ENCODE peak calls at places on chromosomes 5 and 9, in five cellular contexts. F is A549, W is HepG2, B is GM12878, U is K562. E is an unnamed sample.

GRCh38 chr9:3646226-3646625 is 120.4 kb upstream of the RFX3 start:
- DNase-seq in F (no peak), W (no peak), B (no peak), U (no peak), E (no peak)

GRCh38 chr9:133953976-133954709 is 38.0 kb downstream of the VAV2 start:
- DNase-seq in F (no peak), W (no peak), B (peak), U (no peak), E (no peak)

GRCh38 chr5:38666668-38667498 is 110.4 kb upstream of the LIFR start:
- DNase-seq in F (peak), W (peak), B (no peak), U (peak), E (no peak)

GRCh38 chr9:1057910-1058309 is 7.8 kb downstream of the DMRT2 start:
- DNase-seq in F (no peak), W (no peak), B (no peak), U (no peak), E (no peak)

GRCh38 chr9:1910269-1910811 is 104.8 kb upstream of the SMARCA2 start:
- DNase-seq in F (no peak), W (no peak), B (no peak), U (no peak), E (no peak)

GRCh38 chr5:96324708-96325107 is 108.3 kb downstream of the PCSK1 start:
- DNase-seq in F (peak), W (peak), B (no peak), U (no peak), E (no peak)

GRCh38 chr5:127358782-127359181 is 68.2 kb downstream of the MEGF10 start:
- DNase-seq in F (no peak), W (no peak), B (no peak), U (no peak), E (no peak)

GRCh38 chr5:961002-961710 is 47.4 kb upstream of the NKD2 start:
- DNase-seq in F (no peak), W (no peak), B (no peak), U (no peak), E (no peak)

GRCh38 chr9:37618817-37619216 is 26.4 kb upstream of the TOMM5 start:
- DNase-seq in F (no peak), W (no peak), B (no peak), U (no peak), E (no peak)

GRCh38 chr9:129568560-129569505 is 52.1 kb downstream of the C9orf50 start:
- DNase-seq in F (peak), W (peak), B (no peak), U (peak), E (peak)

GRCh38 chr5:68215888-68216736 is 556 bp downstream of the PIK3R1 start:
- DNase-seq in F (peak), W (peak), B (no peak), U (peak), E (no peak)

GRCh38 chr5:142199388-142199787 is 90.8 kb downstream of the NDFIP1 start:
- DNase-seq in F (no peak), W (no peak), B (no peak), U (no peak), E (no peak)

GRCh38 chr5:2134543-2135299 is 252.0 kb upstream of the IRX4 start:
- DNase-seq in F (no peak), W (peak), B (no peak), U (no peak), E (no peak)

GRCh38 chr5:33753704-33754103 is 138.1 kb downstream of the ADAMTS12 start:
- DNase-seq in F (no peak), W (no peak), B (no peak), U (no peak), E (no peak)

GRCh38 chr9:86353591-86354047 is 591 bp downstream of the TUT7 start:
- DNase-seq in F (peak), W (peak), B (no peak), U (no peak), E (no peak)

GRCh38 chr5:100889165-100889564 is 13.9 kb downstream of the ST8SIA4 start:
- DNase-seq in F (no peak), W (no peak), B (no peak), U (no peak), E (no peak)

GRCh38 chr5:1252681-1253080 is 27.5 kb downstream of the SLC6A18 start:
- DNase-seq in F (no peak), W (no peak), B (no peak), U (no peak), E (no peak)

GRCh38 chr5:67636091-67636490 is 439.5 kb upstream of the CD180 start:
- DNase-seq in F (no peak), W (no peak), B (no peak), U (no peak), E (no peak)

GRCh38 chr9:24011206-24011605 is 185.2 kb upstream of the ELAVL2 start:
- DNase-seq in F (no peak), W (no peak), B (no peak), U (no peak), E (no peak)

GRCh38 chr5:40600383-40600782 is 79.3 kb upstream of the PTGER4 start:
- DNase-seq in F (no peak), W (no peak), B (no peak), U (no peak), E (no peak)

GRCh38 chr5:124274949-124275348 is 471.5 kb downstream of the ZNF608 start:
- DNase-seq in F (no peak), W (no peak), B (no peak), U (no peak), E (no peak)

GRCh38 chr5:57174128-57174849 is 430 bp downstream of the GPBP1 start:
- DNase-seq in F (no peak), W (no peak), B (no peak), U (no peak), E (no peak)

GRCh38 chr9:437066-438015 is 222.7 kb downstream of the DOCK8 start:
- DNase-seq in F (no peak), W (no peak), B (no peak), U (no peak), E (no peak)

GRCh38 chr5:181241393-181241975 is 2.2 kb downstream of the RACK1 start:
- DNase-seq in F (no peak), W (peak), B (no peak), U (no peak), E (no peak)

GRCh38 chr9:120715331-120715924 is 1.2 kb upstream of the MEGF9 start:
- DNase-seq in F (peak), W (no peak), B (no peak), U (no peak), E (peak)

GRCh38 chr5:43294226-43294625 is 19.0 kb downstream of the HMGCS1 start:
- DNase-seq in F (no peak), W (no peak), B (no peak), U (no peak), E (no peak)

GRCh38 chr5:43315262-43315661 is 2.0 kb upstream of the HMGCS1 start:
- DNase-seq in F (peak), W (no peak), B (no peak), U (no peak), E (no peak)

GRCh38 chr5:139038618-139039305 is 159.4 kb downstream of the SIL1 start:
- DNase-seq in F (peak), W (peak), B (no peak), U (no peak), E (peak)

GRCh38 chr9:108844856-108845255 is 10.9 kb downstream of the ACTL7B start:
- DNase-seq in F (no peak), W (no peak), B (no peak), U (no peak), E (no peak)

GRCh38 chr5:111398013-111398412 is 114.3 kb downstream of the STARD4 start:
- DNase-seq in F (no peak), W (no peak), B (no peak), U (no peak), E (no peak)

GRCh38 chr5:146667633-146668032 is 151.6 kb upstream of the GPR151 start:
- DNase-seq in F (no peak), W (no peak), B (no peak), U (no peak), E (no peak)

GRCh38 chr5:133602829-133603380 is 9.4 kb downstream of the FSTL4 start:
- DNase-seq in F (no peak), W (no peak), B (no peak), U (no peak), E (no peak)

GRCh38 chr5:142720561-142721275 is 34.8 kb upstream of the FGF1 start:
- DNase-seq in F (no peak), W (peak), B (no peak), U (no peak), E (no peak)

GRCh38 chr5:95848701-95849100 is 26.2 kb upstream of the GLRX start:
- DNase-seq in F (no peak), W (no peak), B (no peak), U (no peak), E (no peak)

DNA sequence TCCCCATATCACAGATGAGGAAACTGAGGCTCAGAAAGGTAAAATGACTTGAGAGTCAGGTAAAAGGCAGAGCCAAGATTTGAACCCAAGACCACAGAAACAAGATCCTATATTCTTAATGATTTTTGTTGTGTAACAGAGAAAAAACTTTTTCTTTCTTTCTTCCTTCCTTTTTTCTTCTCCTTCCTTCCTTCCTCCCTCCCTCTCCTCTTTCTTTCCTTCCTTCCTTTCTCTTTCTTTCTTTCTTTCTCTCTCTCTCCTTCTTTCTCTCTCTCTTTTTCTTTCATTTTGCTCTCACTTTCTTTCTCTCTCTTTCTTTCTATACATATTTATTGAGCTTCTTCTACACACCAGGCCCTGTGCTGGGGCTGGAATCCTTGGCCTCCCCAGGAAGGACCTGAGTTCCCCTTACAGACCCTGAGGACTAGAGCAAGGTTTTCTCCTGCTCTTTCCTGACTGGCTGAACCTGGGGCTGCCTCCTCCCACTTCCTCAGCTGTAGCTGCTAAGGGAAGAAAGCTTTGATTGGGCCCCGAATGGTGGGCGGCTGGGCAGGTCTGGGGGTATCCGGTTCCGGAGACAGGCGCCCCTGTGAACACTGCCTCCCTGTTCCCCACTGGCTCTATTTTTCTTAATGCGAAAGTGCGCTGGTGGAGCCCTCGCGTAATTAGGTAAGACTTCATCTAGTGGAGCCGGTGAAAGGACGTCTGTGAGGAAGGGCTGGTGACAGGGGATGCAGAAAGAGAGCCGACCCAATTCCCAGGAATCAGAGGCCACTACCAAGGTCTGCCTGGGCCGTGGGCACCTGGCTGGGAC is 27.4 kb upstream of the KIF12 start:
- DNase-seq in F (no peak), W (no peak), B (no peak), U (no peak), E (no peak)
- TF ChIP-seq KDM1A in F (no peak), W (no peak), B (no peak), U (no peak), E (no peak)

GRCh38 chr9:131635285-131635684 is 90.0 kb downstream of the PRRT1B start:
- DNase-seq in F (peak), W (peak), B (no peak), U (peak), E (peak)
- TF ChIP-seq KDM1A in F (no peak), W (no peak), B (no peak), U (no peak), E (no peak)

DNA sequence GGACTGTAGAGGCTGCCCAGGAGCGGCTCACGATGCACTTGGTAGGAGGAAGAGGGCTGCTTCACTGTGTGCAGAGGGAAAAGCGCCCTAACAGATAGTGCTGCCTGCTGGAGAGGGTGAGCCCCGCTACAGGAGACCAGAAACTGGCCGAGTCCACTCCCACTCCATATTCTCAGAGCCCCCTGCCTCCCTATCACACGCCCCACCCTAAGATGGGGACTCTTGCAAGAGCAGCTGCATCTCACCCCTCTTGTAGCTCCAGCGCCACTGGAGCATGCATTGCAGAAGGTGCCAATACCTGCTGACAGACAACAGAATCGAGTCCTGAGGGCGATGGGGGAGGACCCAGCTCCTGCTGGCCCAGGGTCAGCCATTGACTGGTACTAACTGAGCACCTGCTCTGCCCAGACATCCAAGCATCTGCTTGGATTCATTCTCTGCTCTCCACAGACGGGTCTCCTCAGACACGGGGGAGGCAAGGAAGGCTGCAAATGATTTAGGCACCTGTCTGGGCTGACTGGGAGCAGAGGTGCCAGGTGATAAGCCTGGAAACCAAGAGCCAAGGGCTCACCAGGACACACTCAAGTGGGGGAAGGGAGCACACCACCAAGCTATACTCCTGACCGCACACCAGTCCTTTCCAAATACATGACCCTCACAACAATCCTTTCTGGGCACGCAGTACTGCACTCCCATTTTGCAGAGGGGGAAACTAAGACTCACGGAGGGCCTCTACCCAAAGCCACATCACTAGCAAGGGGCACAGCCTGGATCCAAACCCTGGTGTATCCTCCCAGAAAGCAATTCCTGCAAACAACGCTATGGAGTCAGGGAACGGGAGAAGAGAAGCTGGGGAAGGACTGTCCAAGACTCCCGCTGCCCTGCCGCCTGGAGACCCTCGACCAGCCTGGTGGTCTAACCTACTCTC is 1.6 kb downstream of the BICD2 start:
- DNase-seq in F (no peak), W (no peak), B (no peak), U (no peak), E (no peak)
- TF ChIP-seq KDM1A in F (no peak), W (no peak), B (no peak), U (no peak), E (no peak)

GRCh38 chr9:81052846-81053245 is 636.5 kb downstream of the TLE1 start:
- DNase-seq in F (no peak), W (no peak), B (no peak), U (no peak), E (no peak)
- TF ChIP-seq KDM1A in F (no peak), W (no peak), B (no peak), U (no peak), E (no peak)

GRCh38 chr5:93164690-93165089 is 416.3 kb downstream of the NR2F1-AS1 start:
- DNase-seq in F (peak), W (no peak), B (no peak), U (no peak), E (no peak)

GRCh38 chr5:93163010-93163663 is 417.9 kb downstream of the NR2F1-AS1 start:
- DNase-seq in F (no peak), W (no peak), B (no peak), U (no peak), E (no peak)

GRCh38 chr5:93165559-93165958 is 415.5 kb downstream of the NR2F1-AS1 start:
- DNase-seq in F (no peak), W (no peak), B (no peak), U (no peak), E (no peak)

GRCh38 chr5:93158841-93159240 is 422.2 kb downstream of the NR2F1-AS1 start:
- DNase-seq in F (no peak), W (no peak), B (no peak), U (no peak), E (no peak)

DNA sequence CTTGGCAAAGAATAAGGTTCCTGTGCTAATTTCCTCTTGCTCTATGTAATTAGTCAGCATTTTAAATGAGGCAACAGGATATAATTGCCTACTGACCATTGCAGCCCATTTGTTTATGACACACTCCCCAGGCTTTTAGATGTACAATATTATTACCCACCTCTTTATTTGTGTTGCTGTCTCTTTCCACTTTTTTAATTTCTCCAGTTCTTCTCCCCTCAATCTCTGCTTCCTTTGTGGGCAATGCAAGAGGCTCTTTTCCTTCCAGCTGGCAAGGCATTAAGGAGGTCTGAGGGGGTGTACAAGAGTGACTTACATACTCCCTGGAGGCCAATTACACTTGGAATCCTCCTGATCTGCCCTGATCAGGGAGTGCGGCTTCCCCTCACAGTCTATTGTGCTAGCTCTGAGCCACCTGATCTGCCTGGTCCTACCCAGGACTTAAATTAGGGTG is 418.8 kb downstream of the NR2F1-AS1 start:
- DNase-seq in F (no peak), W (no peak), B (no peak), U (no peak), E (no peak)
- TF ChIP-seq KDM1A in F (no peak), W (no peak), B (no peak), U (no peak), E (no peak)

DNA sequence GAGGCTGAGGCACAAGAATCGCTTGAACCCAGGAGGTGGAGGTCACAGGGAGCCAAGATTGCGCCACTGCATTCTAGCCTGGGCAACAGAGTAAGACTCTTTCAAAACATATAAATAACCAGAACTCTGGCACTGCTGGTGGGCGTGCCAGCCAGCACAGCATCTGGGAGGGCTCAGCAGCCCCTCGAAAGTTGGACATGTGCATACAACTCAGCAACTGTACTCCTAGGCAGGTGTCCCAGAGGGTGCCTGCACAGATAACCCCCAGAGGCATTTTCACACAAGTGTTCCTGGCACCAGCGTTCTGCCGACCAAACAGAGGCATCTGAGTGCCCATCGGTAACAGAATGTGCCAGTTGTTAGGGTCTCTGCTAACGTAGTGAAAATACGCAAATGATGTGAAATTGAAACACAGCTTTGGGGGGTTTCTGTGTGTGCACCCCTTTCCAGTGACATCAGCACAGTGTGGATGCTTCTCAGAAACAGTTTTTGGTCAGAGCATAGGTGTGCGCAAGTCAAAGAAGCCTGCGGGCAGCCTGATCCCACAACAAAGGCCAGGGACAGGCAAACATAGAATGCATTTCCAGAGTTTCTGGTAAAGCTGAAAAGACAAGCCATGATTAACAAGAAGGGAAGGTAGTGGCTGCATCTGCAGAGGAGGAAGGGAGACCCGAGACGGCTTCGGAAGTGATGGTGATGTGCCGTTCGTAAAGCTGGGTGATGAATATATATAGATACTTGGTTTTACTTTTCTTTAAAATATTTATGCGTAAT is 190.2 kb downstream of the CACNA1B start:
- DNase-seq in F (no peak), W (no peak), B (no peak), U (no peak), E (no peak)
- TF ChIP-seq KDM1A in F (no peak), W (no peak), B (no peak), U (no peak), E (no peak)

GRCh38 chr9:76298497-76299144 is 95.6 kb downstream of the RFK start:
- DNase-seq in F (no peak), W (no peak), B (no peak), U (no peak), E (no peak)
- TF ChIP-seq KDM1A in F (no peak), W (no peak), B (no peak), U (no peak), E (no peak)

DNA sequence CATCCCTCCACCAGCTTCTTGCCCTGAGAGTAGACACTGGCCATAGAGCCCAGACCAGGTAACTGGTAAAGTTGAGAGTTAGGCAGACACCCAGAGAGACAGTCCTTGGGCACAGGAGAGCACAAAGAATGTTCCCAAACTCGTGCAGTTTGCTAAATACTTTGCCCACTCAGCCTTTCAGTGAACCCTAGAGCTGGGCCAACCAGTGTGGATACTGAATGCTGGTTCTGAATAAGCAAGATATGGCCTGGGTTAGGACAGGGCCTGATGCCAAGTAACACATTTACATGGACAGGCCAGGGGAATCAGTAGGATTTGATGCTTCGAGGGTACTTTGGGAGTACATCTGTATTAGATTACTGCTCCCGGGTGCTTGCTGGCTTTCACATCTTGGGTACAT is 185.4 kb downstream of the SH3GL2 start:
- DNase-seq in F (no peak), W (no peak), B (no peak), U (no peak), E (no peak)
- TF ChIP-seq KDM1A in F (no peak), W (no peak), B (no peak), U (no peak), E (no peak)

GRCh38 chr9:38619556-38620447 is 594 bp downstream of the ANKRD18A start:
- DNase-seq in F (no peak), W (peak), B (no peak), U (no peak), E (peak)

GRCh38 chr9:38622083-38622674 is 1.8 kb upstream of the ANKRD18A start:
- DNase-seq in F (peak), W (peak), B (no peak), U (no peak), E (peak)

GRCh38 chr9:38622961-38623360 is 2.6 kb upstream of the ANKRD18A start:
- DNase-seq in F (no peak), W (no peak), B (no peak), U (no peak), E (no peak)

GRCh38 chr9:38620483-38621433 is at the start of gene ANKRD18A:
- DNase-seq in F (peak), W (peak), B (no peak), U (no peak), E (peak)

GRCh38 chr9:38621434-38622082 is 1.2 kb upstream of the ANKRD18A start:
- DNase-seq in F (no peak), W (peak), B (no peak), U (no peak), E (peak)
- TF ChIP-seq KDM1A in F (no peak), W (no peak), B (no peak), U (no peak), E (no peak)

E was measured in H1.